ENCODE peak calls at places on chromosome 2, in ten cellular contexts. C is CD8-positive, alpha-beta T cell; V is SK-N-SH; Z is ovary; N is uterus; X is transverse colon; M is PC-9; B is Peyer's patch; A is A549; E is adrenal gland. Y is an unnamed sample.

GRCh38 chr2:71779306-71779855 is 326.0 kb downstream of the DYSF start:
- DNase-seq in M (no peak), B (no peak), Z (peak), A (no peak), V (no peak), C (no peak), X (no peak), N (no peak), E (no peak), Y (peak)

GRCh38 chr2:107136749-107137148 is 250.8 kb upstream of the ST6GAL2 start:
- DNase-seq in X (no peak), A (no peak), N (no peak), C (no peak), M (no peak), Z (no peak), E (no peak), V (no peak), B (no peak), Y (no peak)

GRCh38 chr2:64658269-64658668 is 4.6 kb upstream of the SERTAD2 start:
- DNase-seq in C (no peak), B (peak), X (no peak), Z (no peak), E (no peak), V (no peak), A (no peak), N (no peak), M (no peak), Y (no peak)

GRCh38 chr2:144137705-144138428 is 382.1 kb downstream of the ZEB2 start:
- DNase-seq in B (no peak), A (no peak), M (no peak), V (no peak), E (no peak), C (no peak), Z (no peak), N (no peak), X (no peak), Y (no peak)

GRCh38 chr2:229869226-229869625 is 52.6 kb downstream of the TRIP12 start:
- DNase-seq in N (no peak), B (no peak), M (no peak), C (no peak), X (no peak), V (no peak), E (no peak), Z (no peak), A (no peak), Y (no peak)

GRCh38 chr2:169131587-169132512 is 62.5 kb downstream of the DHRS9 start:
- DNase-seq in B (no peak), A (peak), M (no peak), V (peak), N (no peak), C (no peak), Z (no peak), E (no peak), X (no peak), Y (no peak)

GRCh38 chr2:38498039-38498438 is 104.7 kb downstream of the HNRNPLL start:
- DNase-seq in N (no peak), E (no peak), A (no peak), Z (no peak), B (no peak), X (no peak), M (no peak), C (no peak), V (no peak), Y (no peak)

GRCh38 chr2:235958631-235959395 is 209.4 kb downstream of the GBX2 start:
- DNase-seq in N (no peak), M (no peak), V (no peak), A (no peak), E (no peak), X (no peak), Z (no peak), C (no peak), B (no peak), Y (no peak)

GRCh38 chr2:237653791-237654558 is 26.6 kb downstream of the LRRFIP1 start:
- DNase-seq in C (no peak), Z (no peak), A (no peak), B (no peak), E (no peak), N (no peak), M (no peak), V (no peak), X (no peak), Y (no peak)

GRCh38 chr2:121479882-121480522 is 50.7 kb upstream of the RNU4ATAC start:
- DNase-seq in X (peak), Z (no peak), V (peak), C (no peak), A (peak), E (peak), N (no peak), M (no peak), B (peak), Y (peak)

GRCh38 chr2:204491528-204491927 is 53.7 kb upstream of the PARD3B start:
- DNase-seq in N (no peak), E (no peak), M (peak), C (no peak), B (no peak), A (no peak), V (no peak), X (no peak), Z (no peak), Y (peak)

GRCh38 chr2:4745056-4745455 is 947.1 kb upstream of the SOX11 start:
- DNase-seq in Z (no peak), E (no peak), V (no peak), M (no peak), N (no peak), B (no peak), X (no peak), C (no peak), A (no peak), Y (no peak)

GRCh38 chr2:69122271-69122670 is 109.3 kb downstream of the ANTXR1 start:
- DNase-seq in C (no peak), E (no peak), M (no peak), N (no peak), B (no peak), A (no peak), Z (no peak), X (no peak), V (no peak), Y (no peak)

GRCh38 chr2:205892141-205893064 is 193.6 kb downstream of the INO80D start:
- DNase-seq in N (no peak), Z (peak), B (no peak), C (no peak), V (no peak), E (no peak), X (peak), M (no peak), A (no peak), Y (peak)

GRCh38 chr2:237874585-237875161 is 15.2 kb downstream of the RAMP1 start:
- DNase-seq in E (no peak), Z (no peak), A (no peak), V (no peak), B (peak), M (peak), C (no peak), X (no peak), N (peak), Y (no peak)

GRCh38 chr2:27071990-27072830 is 756 bp upstream of the OST4 start:
- DNase-seq in E (no peak), M (no peak), C (no peak), V (peak), N (peak), B (no peak), X (peak), A (no peak), Z (peak), Y (peak)

GRCh38 chr2:240646061-240646899 is 21.0 kb downstream of the GPR35 start:
- DNase-seq in A (no peak), C (no peak), Z (no peak), X (no peak), V (no peak), M (no peak), N (peak), B (no peak), E (no peak), Y (no peak)

GRCh38 chr2:212554233-212554632 is 15.6 kb upstream of the ERBB4 start:
- DNase-seq in V (no peak), Z (no peak), M (no peak), N (no peak), B (no peak), X (no peak), A (no peak), E (no peak), C (no peak), Y (no peak)

GRCh38 chr2:18799397-18799796 is 210.0 kb upstream of the NT5C1B start:
- DNase-seq in A (no peak), Z (no peak), N (no peak), V (no peak), C (no peak), M (no peak), B (no peak), X (no peak), E (no peak), Y (no peak)

GRCh38 chr2:86622409-86622877 is 1.2 kb downstream of the RNF103 start:
- DNase-seq in N (peak), E (peak), A (peak), Z (no peak), X (peak), M (no peak), B (peak), V (peak), C (peak), Y (peak)

GRCh38 chr2:164706522-164706921 is 85.2 kb upstream of the GRB14 start:
- DNase-seq in B (no peak), A (peak), X (no peak), E (no peak), C (no peak), Z (no peak), M (no peak), V (no peak), N (no peak), Y (no peak)

GRCh38 chr2:14297340-14297739 is 335.2 kb upstream of the LRATD1 start:
- DNase-seq in Z (no peak), V (no peak), N (no peak), X (no peak), B (no peak), A (no peak), C (no peak), E (no peak), M (no peak), Y (no peak)

GRCh38 chr2:28408764-28409599 is 16.3 kb downstream of the FOSL2 start:
- DNase-seq in V (no peak), M (peak), E (peak), N (no peak), B (peak), C (peak), A (no peak), Z (no peak), X (peak), Y (peak)

GRCh38 chr2:100365434-100365833 is 43.1 kb upstream of the LONRF2 start:
- DNase-seq in N (peak), A (peak), C (no peak), B (no peak), V (no peak), X (no peak), Z (no peak), M (peak), E (peak), Y (no peak)

GRCh38 chr2:67733517-67733916 is 329.3 kb downstream of the C1D start:
- DNase-seq in C (no peak), V (peak), E (peak), B (no peak), X (no peak), Z (no peak), N (no peak), A (peak), M (peak), Y (no peak)

GRCh38 chr2:96636772-96637171 is 1.3 kb downstream of the KANSL3 start:
- DNase-seq in V (peak), B (no peak), E (no peak), A (no peak), N (no peak), M (no peak), X (peak), Z (no peak), C (no peak), Y (no peak)

GRCh38 chr2:127255146-127255545 is 35.0 kb upstream of the CYP27C1 start:
- DNase-seq in V (no peak), C (no peak), E (no peak), N (no peak), A (no peak), Z (no peak), M (no peak), B (no peak), X (no peak), Y (no peak)

GRCh38 chr2:179302764-179303561 is 38.3 kb upstream of the SESTD1 start:
- DNase-seq in M (no peak), V (no peak), A (no peak), E (no peak), X (no peak), Z (no peak), C (no peak), B (no peak), N (no peak), Y (no peak)

GRCh38 chr2:216849987-216850386 is 9.9 kb downstream of the TNP1 start:
- DNase-seq in C (no peak), B (no peak), E (peak), N (no peak), M (peak), X (peak), Z (no peak), A (no peak), V (no peak), Y (no peak)

GRCh38 chr2:60479226-60480088 is 74.0 kb downstream of the BCL11A start:
- DNase-seq in M (no peak), X (peak), C (no peak), B (no peak), A (no peak), N (no peak), Z (no peak), E (no peak), V (no peak), Y (no peak)
- H3K27ac ChIP-seq in M (no peak), X (peak), C (no peak), B (no peak), A (no peak), N (no peak), Z (no peak), E (no peak), V (no peak), Y (no peak)

GRCh38 chr2:171391532-171391931 is 42.3 kb downstream of the METTL8 start:
- DNase-seq in X (no peak), E (no peak), C (no peak), B (no peak), V (no peak), Z (no peak), M (no peak), A (no peak), N (no peak), Y (no peak)

GRCh38 chr2:171390941-171391516 is 42.8 kb downstream of the METTL8 start:
- DNase-seq in E (no peak), C (no peak), A (peak), M (peak), N (no peak), V (no peak), X (no peak), B (no peak), Z (no peak), Y (peak)

GRCh38 chr2:171387052-171387451 is 46.7 kb downstream of the METTL8 start:
- DNase-seq in C (no peak), M (no peak), X (no peak), V (no peak), N (no peak), Z (no peak), B (no peak), A (no peak), E (no peak), Y (no peak)

GRCh38 chr2:171389325-171389724 is 44.5 kb downstream of the METTL8 start:
- DNase-seq in X (no peak), Z (no peak), A (no peak), E (no peak), B (no peak), N (no peak), V (no peak), M (no peak), C (no peak), Y (no peak)

GRCh38 chr2:171389780-171390179 is 44.0 kb downstream of the METTL8 start:
- DNase-seq in E (no peak), Z (no peak), B (no peak), N (no peak), A (no peak), X (no peak), M (no peak), C (no peak), V (no peak), Y (peak)
- H3K27ac ChIP-seq in E (no peak), Z (no peak), B (no peak), N (no peak), A (no peak), X (no peak), M (peak), C (no peak), V (no peak), Y (peak)

DNA sequence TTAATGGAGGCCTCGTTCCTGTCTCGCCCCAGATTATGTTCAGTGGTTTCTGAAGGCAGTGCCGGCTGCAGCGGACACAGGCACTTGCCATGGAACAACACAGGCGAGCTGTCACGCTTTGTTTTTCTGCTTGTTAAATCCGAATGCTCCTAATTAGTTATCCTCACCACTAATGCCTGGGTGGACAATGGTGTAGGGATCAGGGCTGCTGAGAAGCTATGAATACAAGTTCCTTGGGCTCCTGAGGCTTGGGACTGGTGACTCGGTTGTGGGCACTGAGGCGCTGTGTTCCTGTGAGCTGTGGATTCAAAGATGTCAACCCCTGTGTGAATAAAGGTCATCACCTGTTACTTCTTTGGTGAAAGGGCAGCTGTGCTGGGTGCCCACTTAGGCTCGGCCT is 123.5 kb downstream of the PLEKHM3 start:
- DNase-seq in E (no peak), Z (no peak), B (no peak), X (no peak), N (no peak), M (no peak), C (no peak), A (no peak), V (no peak), Y (no peak)
- H3K27ac ChIP-seq in E (no peak), Z (no peak), B (no peak), X (no peak), N (no peak), M (no peak), C (no peak), A (no peak), V (no peak), Y (no peak)

GRCh38 chr2:200319587-200320337 is 13.3 kb downstream of the SPATS2L start:
- DNase-seq in B (no peak), Z (no peak), M (no peak), V (no peak), X (no peak), E (no peak), C (no peak), N (no peak), A (peak), Y (peak)

GRCh38 chr2:200320991-200321390 is 14.5 kb downstream of the SPATS2L start:
- DNase-seq in A (no peak), B (no peak), C (no peak), Z (no peak), E (no peak), N (no peak), V (no peak), M (no peak), X (no peak), Y (no peak)

GRCh38 chr2:200317975-200318374 is 11.5 kb downstream of the SPATS2L start:
- DNase-seq in M (no peak), X (no peak), Z (no peak), E (no peak), V (no peak), N (no peak), A (no peak), C (no peak), B (no peak), Y (no peak)

GRCh38 chr2:200320344-200320743 is 13.9 kb downstream of the SPATS2L start:
- DNase-seq in A (no peak), V (no peak), Z (no peak), B (no peak), M (no peak), C (no peak), N (no peak), X (no peak), E (no peak), Y (peak)

DNA sequence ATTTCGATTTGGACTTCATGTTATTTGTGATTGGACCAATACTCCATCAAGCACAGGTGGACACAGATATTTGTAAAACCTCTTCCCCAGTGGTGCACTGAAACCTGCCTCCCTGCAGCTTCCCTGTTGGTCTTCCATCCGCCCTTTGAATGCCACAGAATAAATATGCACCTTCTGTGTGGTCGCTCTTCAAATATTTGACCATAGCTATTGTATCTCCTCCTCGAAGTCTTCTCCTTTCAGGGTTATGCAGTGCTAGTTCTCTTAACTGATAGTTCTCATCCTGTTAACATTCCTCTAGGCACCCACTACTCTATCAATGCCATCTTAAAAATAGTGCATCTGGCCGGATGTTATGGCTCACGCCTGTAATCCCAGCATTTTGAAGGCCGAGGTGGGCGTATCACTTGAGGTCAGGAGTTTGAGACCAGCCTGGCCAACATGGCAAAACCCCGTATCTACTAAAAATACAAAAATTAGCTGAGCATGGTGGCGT is 12.5 kb downstream of the SPATS2L start:
- DNase-seq in A (no peak), C (no peak), V (no peak), X (no peak), E (no peak), B (no peak), M (no peak), N (no peak), Z (no peak), Y (no peak)
- H3K27ac ChIP-seq in A (peak), C (no peak), V (no peak), X (no peak), E (no peak), B (no peak), M (peak), N (no peak), Z (no peak), Y (peak)

GRCh38 chr2:222864296-222864695 is 3.5 kb downstream of the ACSL3 start:
- DNase-seq in Z (peak), N (no peak), A (peak), V (no peak), C (no peak), M (peak), X (no peak), B (no peak), E (peak), Y (peak)

GRCh38 chr2:222860740-222861410 is at the start of gene ACSL3:
- DNase-seq in C (peak), N (peak), Z (peak), X (peak), B (peak), V (peak), M (peak), E (peak), A (peak), Y (peak)

GRCh38 chr2:222862915-222863544 is 2.2 kb downstream of the ACSL3 start:
- DNase-seq in V (no peak), N (no peak), C (no peak), E (no peak), Z (no peak), A (no peak), M (no peak), X (no peak), B (no peak), Y (no peak)

GRCh38 chr2:222861411-222862067 is 703 bp downstream of the ACSL3 start:
- DNase-seq in B (peak), X (peak), Z (peak), A (no peak), E (peak), M (no peak), C (peak), V (peak), N (peak), Y (peak)

GRCh38 chr2:222862068-222862914 is 1.5 kb downstream of the ACSL3 start:
- DNase-seq in N (no peak), A (peak), Z (no peak), X (peak), C (no peak), E (peak), M (no peak), B (no peak), V (peak), Y (peak)
- H3K27ac ChIP-seq in N (peak), A (peak), Z (no peak), X (peak), C (no peak), E (peak), M (peak), B (no peak), V (peak), Y (no peak)

GRCh38 chr2:45841752-45842407 is 190.4 kb downstream of the PRKCE start:
- DNase-seq in Z (no peak), B (no peak), M (no peak), E (no peak), X (no peak), A (no peak), N (no peak), C (no peak), V (no peak), Y (no peak)

GRCh38 chr2:45843136-45843535 is 191.7 kb downstream of the PRKCE start:
- DNase-seq in M (no peak), N (no peak), E (no peak), A (no peak), X (no peak), C (no peak), V (no peak), Z (no peak), B (peak), Y (no peak)

GRCh38 chr2:45840481-45840880 is 189.0 kb downstream of the PRKCE start:
- DNase-seq in Z (no peak), V (no peak), A (no peak), B (no peak), C (no peak), X (no peak), N (no peak), E (no peak), M (no peak), Y (no peak)

GRCh38 chr2:45845566-45845965 is 194.1 kb downstream of the PRKCE start:
- DNase-seq in M (no peak), Z (no peak), N (no peak), A (no peak), X (no peak), V (peak), C (no peak), B (no peak), E (no peak), Y (no peak)

DNA sequence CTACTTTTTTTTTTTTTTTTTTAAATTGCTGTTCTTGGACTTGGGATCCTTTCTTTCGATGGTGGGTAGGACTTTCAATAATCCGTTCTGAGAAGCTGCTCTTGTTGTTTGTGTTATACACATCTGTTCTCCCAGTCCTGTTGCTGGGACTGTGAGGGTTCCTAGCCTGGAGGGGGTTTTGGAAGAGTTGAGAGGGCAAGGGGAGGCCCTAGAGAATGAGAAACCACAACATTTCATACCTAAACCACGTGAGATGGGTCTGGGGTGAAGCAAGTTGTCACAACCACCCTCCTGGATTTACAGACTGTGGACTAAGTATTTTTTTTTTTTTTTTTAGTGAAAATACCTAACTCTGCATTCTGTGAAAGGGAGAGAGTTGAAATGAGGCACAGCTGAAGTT is 193.6 kb downstream of the PRKCE start:
- DNase-seq in A (no peak), C (no peak), Z (no peak), M (no peak), E (no peak), V (no peak), N (no peak), B (no peak), X (no peak), Y (no peak)
- H3K27ac ChIP-seq in A (no peak), C (no peak), Z (no peak), M (no peak), E (no peak), V (peak), N (no peak), B (no peak), X (no peak), Y (no peak)

Y was measured in SJSA1.